ENCODE peak calls at places on chromosomes 6 and 20, in eight cellular contexts. I is activated CD4-positive, alpha-beta T cell treated with anti-CD3 and anti-CD28 coated beads, Interleukin-2, amount 50 U/mL, for 48 hours; R is heart right ventricle; X is heart left ventricle; O is EL; P is stimulated activated CD8-positive, alpha-beta memory T cell treated with anti-CD3 and anti-CD28 coated beads, Interleukin-4, amount 100 ng/mL, for 1 hour; N is NCI-H1105; V is CD4-positive, alpha-beta T cell. S is an unnamed sample.

GRCh38 chr6:9225441-9225871 is 790.1 kb upstream of the SLC35B3 start:
- DNase-seq in V (no peak), P (no peak), N (no peak), I (no peak), O (peak), R (no peak), X (no peak), S (no peak)

GRCh38 chr6:15874821-15875220 is 212.0 kb upstream of the DTNBP1 start:
- DNase-seq in I (no peak), N (no peak), O (peak), X (no peak), R (no peak), P (no peak), V (no peak), S (no peak)

GRCh38 chr6:20313960-20314530 is 87.6 kb upstream of the E2F3 start:
- DNase-seq in N (peak), V (no peak), P (no peak), R (no peak), O (no peak), I (no peak), X (no peak), S (no peak)

GRCh38 chr6:17504005-17504404 is 96.1 kb upstream of the FAM8A1 start:
- DNase-seq in O (no peak), X (no peak), I (no peak), N (no peak), V (no peak), P (no peak), R (no peak), S (no peak)

GRCh38 chr6:68967549-68968300 is 332.6 kb downstream of the ADGRB3 start:
- DNase-seq in X (peak), P (no peak), V (peak), I (peak), N (peak), O (peak), R (peak), S (no peak)

GRCh38 chr6:15763827-15764226 is 101.0 kb upstream of the DTNBP1 start:
- DNase-seq in O (peak), N (no peak), X (no peak), P (no peak), I (peak), R (no peak), V (no peak), S (no peak)

GRCh38 chr6:139611327-139611958 is 237.0 kb upstream of the CITED2 start:
- DNase-seq in X (no peak), V (no peak), O (no peak), R (no peak), I (no peak), P (no peak), N (no peak), S (no peak)

GRCh38 chr6:107192739-107193296 is 77.5 kb upstream of the BEND3 start:
- DNase-seq in X (no peak), R (no peak), O (no peak), N (peak), I (no peak), P (no peak), V (no peak), S (no peak)

GRCh38 chr6:90790696-90791095 is 203.8 kb upstream of the MAP3K7 start:
- DNase-seq in I (no peak), V (no peak), X (no peak), N (no peak), O (peak), R (no peak), P (no peak), S (no peak)

GRCh38 chr20:38426006-38426405 is 9.1 kb downstream of the SNHG17 start:
- DNase-seq in X (no peak), O (peak), V (no peak), R (no peak), P (no peak), N (no peak), I (no peak), S (no peak)

GRCh38 chr6:145953200-145953599 is 11.0 kb downstream of the SHPRH start:
- DNase-seq in I (no peak), O (no peak), N (no peak), V (no peak), X (no peak), R (no peak), P (no peak), S (no peak)

GRCh38 chr6:14721103-14721758 is 524.6 kb upstream of the JARID2 start:
- DNase-seq in V (no peak), O (no peak), R (no peak), X (no peak), I (no peak), N (no peak), P (no peak), S (no peak)

GRCh38 chr6:34152806-34153565 is 7.1 kb upstream of the GRM4 start:
- DNase-seq in N (no peak), R (no peak), I (no peak), X (no peak), V (no peak), O (no peak), P (no peak), S (no peak)

GRCh38 chr6:2876210-2877056 is 26.7 kb downstream of the SERPINB9 start:
- DNase-seq in X (peak), O (peak), R (peak), N (no peak), V (no peak), I (peak), P (no peak), S (no peak)

GRCh38 chr6:145400508-145400907 is 334.8 kb downstream of the EPM2A start:
- DNase-seq in X (no peak), I (no peak), P (no peak), N (no peak), V (no peak), O (no peak), R (no peak), S (no peak)

GRCh38 chr20:7090753-7091310 is 323.3 kb downstream of the BMP2 start:
- DNase-seq in X (no peak), I (no peak), V (no peak), P (no peak), O (no peak), R (no peak), N (no peak), S (no peak)

GRCh38 chr6:52611833-52612232 is 35.0 kb upstream of the TRAM2 start:
- DNase-seq in N (no peak), R (no peak), X (no peak), V (no peak), O (no peak), P (no peak), I (no peak), S (no peak)

GRCh38 chr6:154622618-154623336 is 110.4 kb upstream of the SCAF8 start:
- DNase-seq in X (no peak), N (no peak), I (no peak), O (no peak), R (no peak), P (no peak), V (no peak), S (no peak)

GRCh38 chr6:34816635-34817301 is 24.9 kb downstream of the BLTP3A start:
- DNase-seq in I (no peak), N (no peak), R (no peak), O (no peak), V (no peak), X (no peak), P (no peak), S (no peak)

GRCh38 chr20:62710886-62711702 is 2.5 kb downstream of the NTSR1 start:
- DNase-seq in I (peak), V (peak), N (no peak), R (peak), X (no peak), O (no peak), P (peak), S (no peak)

GRCh38 chr6:111484655-111484974 is 1.6 kb upstream of the REV3L start:
- DNase-seq in V (no peak), O (no peak), P (no peak), R (no peak), N (peak), X (no peak), I (no peak), S (no peak)

GRCh38 chr20:34824026-34824860 is 1.2 kb downstream of the NCOA6 start:
- DNase-seq in N (peak), I (peak), X (peak), O (peak), R (peak), V (peak), P (peak), S (no peak)

GRCh38 chr6:117167520-117168271 is 97.7 kb upstream of the VGLL2 start:
- DNase-seq in R (no peak), P (no peak), I (no peak), X (peak), N (no peak), V (no peak), O (peak), S (no peak)

GRCh38 chr6:56808871-56809359 is 146.0 kb upstream of the BEND6 start:
- DNase-seq in O (peak), R (no peak), P (no peak), V (no peak), I (no peak), N (no peak), X (no peak), S (no peak)

GRCh38 chr6:54586251-54586650 is 260.3 kb upstream of the FAM83B start:
- DNase-seq in P (no peak), I (no peak), N (no peak), V (no peak), O (peak), R (no peak), X (no peak), S (no peak)

GRCh38 chr6:79048611-79049010 is 29.4 kb downstream of the PHIP start:
- DNase-seq in N (peak), V (no peak), R (no peak), I (no peak), X (no peak), O (peak), P (no peak), S (no peak)

GRCh38 chr20:8320306-8320705 is 188.2 kb downstream of the PLCB1 start:
- DNase-seq in P (no peak), R (no peak), O (no peak), X (no peak), N (no peak), V (no peak), I (no peak), S (no peak)

GRCh38 chr20:2093200-2093781 is 8.3 kb upstream of the STK35 start:
- DNase-seq in P (no peak), I (peak), V (no peak), O (no peak), R (no peak), X (no peak), N (peak), S (no peak)

S was measured in cortex of kidney.